ENCODE peak calls at places on chromosomes 11 and 22, in six cellular contexts. B, Z, A, G, F and O are unnamed samples.

GRCh38 chr11:94791216-94791889 is 23.2 kb downstream of the AMOTL1 start:
- DNase-seq in A (no peak), G (no peak), Z (no peak), F (no peak), B (no peak), O (no peak)

GRCh38 chr22:26762503-26763170 is 105.2 kb downstream of the MIAT start:
- DNase-seq in F (no peak), G (no peak), Z (no peak), B (no peak), A (no peak), O (no peak)

GRCh38 chr22:27990451-27990840 is 71.4 kb upstream of the PITPNB start:
- DNase-seq in B (no peak), G (no peak), Z (no peak), A (no peak), F (peak), O (no peak)

GRCh38 chr11:70948855-70949551 is 303.4 kb downstream of the SHANK2 start:
- DNase-seq in G (no peak), F (no peak), A (no peak), B (peak), Z (no peak), O (no peak)

GRCh38 chr11:17593466-17594245 is 46.6 kb downstream of the OTOG start:
- DNase-seq in B (no peak), Z (no peak), F (no peak), G (no peak), A (no peak), O (no peak)

GRCh38 chr11:27571151-27571840 is 64.7 kb upstream of the LIN7C start:
- DNase-seq in Z (no peak), F (no peak), A (no peak), B (peak), G (no peak), O (no peak)

GRCh38 chr11:119209186-119209585 is 3.0 kb downstream of the CBL start:
- DNase-seq in A (no peak), G (no peak), B (no peak), Z (no peak), F (no peak), O (peak)

GRCh38 chr22:43852605-43853327 is 9.5 kb downstream of the SULT4A1 start:
- DNase-seq in Z (no peak), A (no peak), G (no peak), F (no peak), B (no peak), O (peak)

GRCh38 chr11:64559351-64560138 is 31.5 kb upstream of the SLC22A12 start:
- DNase-seq in B (peak), G (no peak), F (no peak), Z (no peak), A (no peak), O (peak)

GRCh38 chr11:71449596-71449995 is 1.4 kb upstream of the DHCR7 start:
- DNase-seq in B (no peak), G (no peak), A (no peak), Z (no peak), F (no peak), O (no peak)

DNA sequence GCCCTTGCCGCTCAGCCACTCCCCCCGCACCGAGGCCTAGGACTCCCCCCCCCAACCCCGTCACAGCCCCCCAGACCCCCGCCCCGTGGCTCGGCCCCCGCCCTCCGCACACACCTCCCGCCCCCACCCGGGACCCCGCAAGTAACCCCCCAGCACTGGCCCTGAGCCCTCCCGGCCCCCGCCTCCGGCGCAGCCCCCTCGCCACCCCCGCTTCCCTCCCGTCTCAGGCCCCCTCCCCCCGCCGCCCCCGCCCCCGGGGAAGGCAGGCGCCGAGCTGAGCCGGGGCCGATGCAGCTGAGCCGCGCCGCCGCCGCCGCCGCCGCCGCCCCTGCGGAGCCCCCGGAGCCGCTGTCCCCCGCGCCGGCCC is 1.5 kb downstream of the SHANK3 start:
- DNase-seq in G (no peak), B (peak), F (no peak), Z (no peak), A (no peak), O (no peak)
- TF ChIP-seq POLR2AphosphoS5 in G (no peak), B (no peak), F (no peak), Z (no peak), A (no peak), O (no peak)

GRCh38 chr11:44579172-44579804 is 13.8 kb downstream of the CD82 start:
- DNase-seq in B (no peak), G (peak), Z (no peak), F (no peak), A (no peak), O (peak)

GRCh38 chr11:44575962-44576361 is 10.5 kb downstream of the CD82 start:
- DNase-seq in A (no peak), B (no peak), F (no peak), Z (no peak), G (no peak), O (no peak)

GRCh38 chr11:44575288-44575672 is 9.8 kb downstream of the CD82 start:
- DNase-seq in A (no peak), F (no peak), Z (no peak), G (no peak), B (no peak), O (peak)

GRCh38 chr11:44578279-44578678 is 12.8 kb downstream of the CD82 start:
- DNase-seq in B (no peak), F (no peak), A (no peak), G (no peak), Z (no peak), O (no peak)

GRCh38 chr11:44577231-44577834 is 11.9 kb downstream of the CD82 start:
- DNase-seq in F (no peak), B (no peak), G (no peak), A (no peak), Z (peak), O (no peak)
- TF ChIP-seq POLR2AphosphoS5 in F (no peak), B (no peak), G (no peak), A (no peak), Z (peak), O (no peak)

GRCh38 chr22:37632174-37633081 is 7.0 kb upstream of the SH3BP1 start:
- DNase-seq in B (no peak), F (no peak), A (no peak), G (no peak), Z (no peak), O (peak)

GRCh38 chr22:37633082-37633692 is 6.3 kb upstream of the SH3BP1 start:
- DNase-seq in Z (no peak), G (no peak), B (no peak), F (no peak), A (no peak), O (peak)

GRCh38 chr22:37634505-37635002 is 4.9 kb upstream of the SH3BP1 start:
- DNase-seq in B (peak), G (no peak), A (no peak), Z (no peak), F (peak), O (peak)

GRCh38 chr22:37635157-37635556 is 4.3 kb upstream of the SH3BP1 start:
- DNase-seq in G (no peak), Z (no peak), B (no peak), F (no peak), A (no peak), O (peak)

GRCh38 chr22:37633693-37634504 is 5.6 kb upstream of the SH3BP1 start:
- DNase-seq in Z (peak), G (peak), A (no peak), F (peak), B (peak), O (peak)
- TF ChIP-seq POLR2AphosphoS5 in Z (no peak), G (peak), A (no peak), F (peak), B (peak), O (peak)

GRCh38 chr11:114159802-114160588 is 100.5 kb downstream of the ZBTB16 start:
- DNase-seq in F (peak), G (peak), B (peak), Z (peak), A (peak), O (peak)
- TF ChIP-seq POLR2AphosphoS5 in F (peak), G (peak), B (no peak), Z (peak), A (peak), O (peak)

GRCh38 chr11:11057472-11057854 is 199.6 kb upstream of the ZBED5 start:
- DNase-seq in B (no peak), F (no peak), Z (no peak), G (no peak), A (no peak), O (no peak)
- TF ChIP-seq POLR2AphosphoS5 in B (no peak), F (no peak), Z (no peak), G (no peak), A (no peak), O (no peak)